ENCODE peak calls at places on chromosomes 6 and 20, in four cellular contexts. F is GM06990, A is neural crest cell, O is B cell. S is an unnamed sample.

GRCh38 chr6:134519456-134519855 is 201.5 kb upstream of the SGK1 start:
- DNase-seq in F (peak), A (no peak), O (peak), S (peak)

GRCh38 chr20:35698298-35699126 is 640 bp downstream of the NFS1 start:
- DNase-seq in F (no peak), A (no peak), O (no peak), S (no peak)

GRCh38 chr6:30075094-30075986 is at the start of gene RNF39:
- DNase-seq in F (no peak), A (no peak), O (peak), S (no peak)

GRCh38 chr20:1896859-1897258 is 1.7 kb downstream of the SIRPA start:
- DNase-seq in F (no peak), A (no peak), O (no peak), S (no peak)

GRCh38 chr6:64411226-64411625 is 775.6 kb downstream of the PHF3 start:
- DNase-seq in F (no peak), A (no peak), O (no peak), S (no peak)

GRCh38 chr20:18001131-18001921 is 32.5 kb downstream of the MGME1 start:
- DNase-seq in F (no peak), A (no peak), O (no peak), S (no peak)

GRCh38 chr6:141833001-141833655 is 299.6 kb upstream of the GJE1 start:
- DNase-seq in F (no peak), A (no peak), O (no peak), S (no peak)

GRCh38 chr20:48821261-48821910 is 6.4 kb downstream of the PREX1 start:
- DNase-seq in F (no peak), A (no peak), O (no peak), S (peak)

GRCh38 chr6:118350881-118351430 is 197.1 kb upstream of the PLN start:
- DNase-seq in F (no peak), A (no peak), O (no peak), S (no peak)